ENCODE peak calls at places on chromosomes 7 and 10, in five cellular contexts. One of them, this sample, is unnamed. For H3K4me1, the result is how much of the 10 kb centered on the place peaks cover.

GRCh38 chr7:92695308-92696261 is 105.4 kb upstream of the FAM133B start:
- DNase-seq in HCT116: peak
- DNase-seq in A549: peak
- DNase-seq in adrenal gland: peak
- DNase-seq in cardiac muscle cell: peak
- DNase-seq in this sample: peak

GRCh38 chr10:123069271-123069670 is 60.5 kb downstream of the ACADSB start:
- DNase-seq in cardiac muscle cell: no peak
- DNase-seq in adrenal gland: no peak
- DNase-seq in HCT116: no peak
- DNase-seq in A549: no peak
- DNase-seq in this sample: no peak

GRCh38 chr7:4996696-4997222 is 37.8 kb upstream of the MMD2 start:
- DNase-seq in A549: no peak
- DNase-seq in adrenal gland: no peak
- DNase-seq in HCT116: no peak
- DNase-seq in cardiac muscle cell: no peak
- DNase-seq in this sample: no peak

GRCh38 chr10:30510184-30510931 is 76.4 kb downstream of the MAP3K8 start:
- DNase-seq in HCT116: no peak
- DNase-seq in A549: peak
- DNase-seq in adrenal gland: peak
- DNase-seq in cardiac muscle cell: no peak
- DNase-seq in this sample: no peak

GRCh38 chr7:74059681-74060588 is 23.7 kb upstream of the LIMK1 start:
- DNase-seq in cardiac muscle cell: no peak
- DNase-seq in A549: peak
- DNase-seq in HCT116: peak
- DNase-seq in adrenal gland: peak
- DNase-seq in this sample: no peak

GRCh38 chr7:16810573-16810972 is 5.8 kb upstream of the AGR2 start:
- DNase-seq in adrenal gland: no peak
- DNase-seq in cardiac muscle cell: no peak
- DNase-seq in HCT116: no peak
- DNase-seq in A549: peak
- DNase-seq in this sample: peak

GRCh38 chr7:155814569-155815276 is 2.5 kb upstream of the SHH start:
- DNase-seq in A549: no peak
- DNase-seq in cardiac muscle cell: no peak
- DNase-seq in adrenal gland: no peak
- DNase-seq in HCT116: no peak
- DNase-seq in this sample: no peak

GRCh38 chr10:25689346-25690095 is 244.5 kb upstream of the MYO3A start:
- DNase-seq in cardiac muscle cell: no peak
- DNase-seq in adrenal gland: no peak
- DNase-seq in HCT116: no peak
- DNase-seq in A549: no peak
- DNase-seq in this sample: no peak

DNA sequence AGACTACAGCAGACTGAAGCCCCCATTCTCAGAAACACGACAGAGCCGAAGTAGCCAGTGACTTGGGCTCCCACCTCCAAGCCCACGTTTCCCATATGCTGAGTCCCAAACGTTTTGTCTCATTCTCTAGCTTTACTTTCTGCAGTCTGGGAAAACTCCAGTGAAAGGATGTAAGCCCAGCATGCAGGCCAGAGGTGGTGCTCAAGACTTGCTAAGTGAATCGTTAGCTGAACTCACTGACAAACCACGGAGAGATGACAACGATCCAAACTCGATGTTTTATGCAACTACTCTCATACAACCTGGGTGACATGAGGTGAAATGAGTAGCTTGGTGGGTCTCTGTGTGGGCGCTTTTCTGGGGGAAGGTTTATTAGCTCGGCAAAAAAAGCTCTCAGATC is 731.8 kb downstream of the SUGCT start:
- DNase-seq in cardiac muscle cell: peak
- DNase-seq in HCT116: no peak
- DNase-seq in A549: peak
- DNase-seq in adrenal gland: no peak
- DNase-seq in this sample: no peak
- TF ChIP-seq CTCF in cardiac muscle cell: peak
- TF ChIP-seq CTCF in HCT116: no peak
- TF ChIP-seq CTCF in A549: no peak
- TF ChIP-seq CTCF in adrenal gland: no peak
- TF ChIP-seq CTCF in this sample: no peak

GRCh38 chr10:15789793-15790525 is 70.2 kb upstream of the ITGA8 start:
- DNase-seq in cardiac muscle cell: no peak
- DNase-seq in HCT116: no peak
- DNase-seq in adrenal gland: peak
- DNase-seq in A549: no peak
- DNase-seq in this sample: no peak
- H3K4me1 ChIP-seq in cardiac muscle cell: under half
- H3K4me1 ChIP-seq in HCT116: under half
- H3K4me1 ChIP-seq in adrenal gland: under half
- H3K4me1 ChIP-seq in A549: under half
- H3K4me1 ChIP-seq in this sample: under half

GRCh38 chr7:147547252-147547897 is 1043.2 kb upstream of the C7orf33 start:
- DNase-seq in HCT116: no peak
- DNase-seq in A549: peak
- DNase-seq in adrenal gland: peak
- DNase-seq in cardiac muscle cell: peak
- DNase-seq in this sample: peak
- TF ChIP-seq CTCF in HCT116: peak
- TF ChIP-seq CTCF in A549: peak
- TF ChIP-seq CTCF in adrenal gland: peak
- TF ChIP-seq CTCF in cardiac muscle cell: peak
- TF ChIP-seq CTCF in this sample: peak

GRCh38 chr7:2646680-2647571 is 15.1 kb downstream of the TTYH3 start:
- DNase-seq in adrenal gland: no peak
- DNase-seq in A549: no peak
- DNase-seq in cardiac muscle cell: no peak
- DNase-seq in HCT116: peak
- DNase-seq in this sample: no peak

GRCh38 chr7:2643386-2644229 is 11.8 kb downstream of the TTYH3 start:
- DNase-seq in adrenal gland: no peak
- DNase-seq in A549: no peak
- DNase-seq in HCT116: no peak
- DNase-seq in cardiac muscle cell: no peak
- DNase-seq in this sample: no peak

GRCh38 chr7:2645274-2645868 is 13.6 kb downstream of the TTYH3 start:
- DNase-seq in adrenal gland: no peak
- DNase-seq in cardiac muscle cell: no peak
- DNase-seq in A549: no peak
- DNase-seq in HCT116: no peak
- DNase-seq in this sample: no peak

GRCh38 chr7:2646336-2646679 is 14.5 kb downstream of the TTYH3 start:
- DNase-seq in adrenal gland: no peak
- DNase-seq in cardiac muscle cell: no peak
- DNase-seq in A549: no peak
- DNase-seq in HCT116: no peak
- DNase-seq in this sample: no peak

GRCh38 chr7:2644514-2645273 is 12.9 kb downstream of the TTYH3 start:
- DNase-seq in cardiac muscle cell: no peak
- DNase-seq in adrenal gland: no peak
- DNase-seq in HCT116: no peak
- DNase-seq in A549: no peak
- DNase-seq in this sample: no peak
- H3K4me1 ChIP-seq in cardiac muscle cell: under half
- H3K4me1 ChIP-seq in adrenal gland: under half
- H3K4me1 ChIP-seq in HCT116: under half
- H3K4me1 ChIP-seq in A549: under half
- H3K4me1 ChIP-seq in this sample: under half

GRCh38 chr10:14060320-14061070 is 270.2 kb downstream of the FRMD4A start:
- DNase-seq in cardiac muscle cell: peak
- DNase-seq in adrenal gland: no peak
- DNase-seq in HCT116: no peak
- DNase-seq in A549: no peak
- DNase-seq in this sample: no peak

GRCh38 chr10:14066106-14066505 is 264.6 kb downstream of the FRMD4A start:
- DNase-seq in adrenal gland: no peak
- DNase-seq in HCT116: no peak
- DNase-seq in cardiac muscle cell: no peak
- DNase-seq in A549: no peak
- DNase-seq in this sample: no peak

GRCh38 chr10:14062528-14063260 is 268.0 kb downstream of the FRMD4A start:
- DNase-seq in A549: no peak
- DNase-seq in HCT116: no peak
- DNase-seq in adrenal gland: no peak
- DNase-seq in cardiac muscle cell: no peak
- DNase-seq in this sample: no peak

GRCh38 chr10:14068851-14069250 is 261.9 kb downstream of the FRMD4A start:
- DNase-seq in HCT116: no peak
- DNase-seq in cardiac muscle cell: no peak
- DNase-seq in A549: no peak
- DNase-seq in adrenal gland: no peak
- DNase-seq in this sample: no peak

GRCh38 chr10:14063531-14064317 is 267.0 kb downstream of the FRMD4A start:
- DNase-seq in A549: no peak
- DNase-seq in HCT116: no peak
- DNase-seq in adrenal gland: peak
- DNase-seq in cardiac muscle cell: peak
- DNase-seq in this sample: peak
- TF ChIP-seq CTCF in A549: no peak
- TF ChIP-seq CTCF in HCT116: no peak
- TF ChIP-seq CTCF in adrenal gland: no peak
- TF ChIP-seq CTCF in cardiac muscle cell: no peak
- TF ChIP-seq CTCF in this sample: no peak

GRCh38 chr10:661891-662605 is 27.4 kb downstream of the DIP2C start:
- DNase-seq in cardiac muscle cell: no peak
- DNase-seq in A549: no peak
- DNase-seq in adrenal gland: no peak
- DNase-seq in HCT116: no peak
- DNase-seq in this sample: no peak
- H3K4me1 ChIP-seq in cardiac muscle cell: under half
- H3K4me1 ChIP-seq in A549: under half
- H3K4me1 ChIP-seq in adrenal gland: under half
- H3K4me1 ChIP-seq in HCT116: under half
- H3K4me1 ChIP-seq in this sample: under half

GRCh38 chr7:142481548-142481947 is 223.7 kb upstream of the PRSS58 start:
- DNase-seq in adrenal gland: no peak
- DNase-seq in HCT116: no peak
- DNase-seq in cardiac muscle cell: no peak
- DNase-seq in A549: no peak
- DNase-seq in this sample: no peak
- TF ChIP-seq CTCF in adrenal gland: no peak
- TF ChIP-seq CTCF in HCT116: peak
- TF ChIP-seq CTCF in cardiac muscle cell: peak
- TF ChIP-seq CTCF in A549: no peak
- TF ChIP-seq CTCF in this sample: peak

GRCh38 chr10:4766449-4766848 is 59.6 kb upstream of the AKR1E2 start:
- DNase-seq in cardiac muscle cell: no peak
- DNase-seq in HCT116: no peak
- DNase-seq in adrenal gland: no peak
- DNase-seq in A549: no peak
- DNase-seq in this sample: no peak

GRCh38 chr10:4763513-4763912 is 62.5 kb upstream of the AKR1E2 start:
- DNase-seq in HCT116: no peak
- DNase-seq in cardiac muscle cell: no peak
- DNase-seq in adrenal gland: no peak
- DNase-seq in A549: no peak
- DNase-seq in this sample: no peak

GRCh38 chr10:4763960-4764428 is 62.0 kb upstream of the AKR1E2 start:
- DNase-seq in adrenal gland: no peak
- DNase-seq in cardiac muscle cell: no peak
- DNase-seq in A549: no peak
- DNase-seq in HCT116: no peak
- DNase-seq in this sample: no peak

GRCh38 chr10:4765428-4765827 is 60.6 kb upstream of the AKR1E2 start:
- DNase-seq in A549: no peak
- DNase-seq in adrenal gland: no peak
- DNase-seq in cardiac muscle cell: no peak
- DNase-seq in HCT116: no peak
- DNase-seq in this sample: no peak

GRCh38 chr10:4767033-4767814 is 58.8 kb upstream of the AKR1E2 start:
- DNase-seq in A549: peak
- DNase-seq in HCT116: peak
- DNase-seq in adrenal gland: no peak
- DNase-seq in cardiac muscle cell: peak
- DNase-seq in this sample: peak
- H3K4me1 ChIP-seq in A549: under half
- H3K4me1 ChIP-seq in HCT116: half or more
- H3K4me1 ChIP-seq in adrenal gland: under half
- H3K4me1 ChIP-seq in cardiac muscle cell: under half
- H3K4me1 ChIP-seq in this sample: under half

GRCh38 chr7:23654508-23654907 is 25.5 kb upstream of the FAM221A start:
- DNase-seq in cardiac muscle cell: no peak
- DNase-seq in HCT116: peak
- DNase-seq in adrenal gland: peak
- DNase-seq in A549: peak
- DNase-seq in this sample: no peak
- TF ChIP-seq CTCF in cardiac muscle cell: peak
- TF ChIP-seq CTCF in HCT116: peak
- TF ChIP-seq CTCF in adrenal gland: peak
- TF ChIP-seq CTCF in A549: peak
- TF ChIP-seq CTCF in this sample: no peak